ENCODE peak calls at places on chromosomes 2 and 18, in eight cellular contexts. P is fibroblast of lung, B is A549, N is cardiac fibroblast, I is stomach, O is right lobe of liver, U is PC-3, E is adrenal gland. L is an unnamed sample.
A peak's percentile ranks its signal among the peaks of the same experiment; 100 is the strongest.

GRCh38 chr18:31156831-31157763 is 5.6 kb downstream of the DSC1 start:
- DNase-seq in P (no peak), N (peak; percentile 2), O (no peak), I (no peak), B (no peak), U (peak; percentile 74), E (no peak), L (no peak)

GRCh38 chr2:209629622-209630021 is 142.0 kb upstream of the UNC80 start:
- DNase-seq in E (no peak), I (no peak), P (peak; percentile 87), B (no peak), O (no peak), U (no peak), N (peak; percentile 54), L (peak; percentile 65)

GRCh38 chr18:76208632-76209308 is 286.3 kb downstream of the ZNF516 start:
- DNase-seq in B (no peak), O (no peak), I (no peak), U (no peak), N (no peak), E (no peak), P (no peak), L (peak; percentile 4)

GRCh38 chr2:238569415-238570195 is 142.9 kb downstream of the ASB1 start:
- DNase-seq in B (no peak), N (peak; percentile 27), P (no peak), E (no peak), I (no peak), U (no peak), O (no peak), L (no peak)

GRCh38 chr2:190359896-190360376 is 16.5 kb downstream of the INPP1 start:
- DNase-seq in U (no peak), N (peak; percentile 85), I (peak; percentile 59), O (peak; percentile 44), P (peak; percentile 73), B (no peak), E (peak; percentile 77), L (peak; percentile 87)

GRCh38 chr2:149225446-149225845 is 104.9 kb upstream of the LYPD6 start:
- DNase-seq in E (no peak), I (no peak), N (no peak), B (no peak), P (no peak), O (no peak), U (no peak), L (no peak)

GRCh38 chr2:14773696-14774095 is 141.2 kb downstream of the LRATD1 start:
- DNase-seq in P (peak; percentile 72), U (peak; percentile 9), O (no peak), I (no peak), N (no peak), E (no peak), B (no peak), L (no peak)

GRCh38 chr2:106147665-106148064 is 46.4 kb downstream of the UXS1 start:
- DNase-seq in I (no peak), P (peak; percentile 29), N (no peak), E (no peak), O (no peak), U (peak; percentile 63), B (no peak), L (no peak)

GRCh38 chr2:72108121-72108520 is 39.5 kb downstream of the CYP26B1 start:
- DNase-seq in U (peak; percentile 67), P (peak; percentile 55), B (no peak), I (no peak), N (no peak), E (no peak), O (no peak), L (peak; percentile 43)

GRCh38 chr18:9910071-9910470 is 3.7 kb upstream of the VAPA start:
- DNase-seq in N (no peak), P (no peak), O (no peak), E (no peak), B (no peak), U (no peak), I (no peak), L (no peak)

GRCh38 chr18:56028514-56028913 is 440.5 kb upstream of the TCF4 start:
- DNase-seq in U (peak; percentile 92), O (no peak), E (no peak), N (no peak), P (peak; percentile 60), I (no peak), B (peak; percentile 24), L (peak; percentile 44)

GRCh38 chr18:58572181-58572580 is 56.7 kb downstream of the ALPK2 start:
- DNase-seq in B (peak; percentile 65), O (no peak), U (peak; percentile 99), P (peak; percentile 99), N (peak; percentile 96), E (no peak), I (no peak), L (peak; percentile 99)

GRCh38 chr2:179771791-179772190 is 89.6 kb downstream of the ZNF385B start:
- DNase-seq in I (no peak), N (no peak), O (no peak), U (no peak), B (no peak), P (no peak), E (no peak), L (no peak)

GRCh38 chr2:229044581-229044980 is 226.5 kb downstream of the PID1 start:
- DNase-seq in B (no peak), P (peak; percentile 45), U (no peak), I (no peak), O (no peak), N (peak; percentile 21), E (no peak), L (peak; percentile 27)

GRCh38 chr2:73986085-73986680 is 1.5 kb downstream of the TET3 start:
- DNase-seq in B (no peak), U (no peak), I (peak; percentile 40), O (no peak), P (no peak), N (no peak), E (no peak), L (no peak)

GRCh38 chr2:73985318-73986084 is 791 bp downstream of the TET3 start:
- DNase-seq in N (peak; percentile 38), E (no peak), O (peak; percentile 52), P (no peak), I (peak; percentile 34), U (peak; percentile 36), B (peak; percentile 36), L (no peak)

GRCh38 chr2:73987948-73988700 is 3.4 kb downstream of the TET3 start:
- DNase-seq in O (no peak), I (no peak), B (no peak), E (no peak), N (peak; percentile 40), U (no peak), P (peak; percentile 55), L (no peak)

GRCh38 chr2:73984922-73985317 is 210 bp downstream of the TET3 start:
- DNase-seq in B (peak; percentile 35), E (no peak), O (peak; percentile 87), N (peak; percentile 30), P (no peak), I (peak; percentile 61), U (peak; percentile 39), L (no peak)

DNA sequence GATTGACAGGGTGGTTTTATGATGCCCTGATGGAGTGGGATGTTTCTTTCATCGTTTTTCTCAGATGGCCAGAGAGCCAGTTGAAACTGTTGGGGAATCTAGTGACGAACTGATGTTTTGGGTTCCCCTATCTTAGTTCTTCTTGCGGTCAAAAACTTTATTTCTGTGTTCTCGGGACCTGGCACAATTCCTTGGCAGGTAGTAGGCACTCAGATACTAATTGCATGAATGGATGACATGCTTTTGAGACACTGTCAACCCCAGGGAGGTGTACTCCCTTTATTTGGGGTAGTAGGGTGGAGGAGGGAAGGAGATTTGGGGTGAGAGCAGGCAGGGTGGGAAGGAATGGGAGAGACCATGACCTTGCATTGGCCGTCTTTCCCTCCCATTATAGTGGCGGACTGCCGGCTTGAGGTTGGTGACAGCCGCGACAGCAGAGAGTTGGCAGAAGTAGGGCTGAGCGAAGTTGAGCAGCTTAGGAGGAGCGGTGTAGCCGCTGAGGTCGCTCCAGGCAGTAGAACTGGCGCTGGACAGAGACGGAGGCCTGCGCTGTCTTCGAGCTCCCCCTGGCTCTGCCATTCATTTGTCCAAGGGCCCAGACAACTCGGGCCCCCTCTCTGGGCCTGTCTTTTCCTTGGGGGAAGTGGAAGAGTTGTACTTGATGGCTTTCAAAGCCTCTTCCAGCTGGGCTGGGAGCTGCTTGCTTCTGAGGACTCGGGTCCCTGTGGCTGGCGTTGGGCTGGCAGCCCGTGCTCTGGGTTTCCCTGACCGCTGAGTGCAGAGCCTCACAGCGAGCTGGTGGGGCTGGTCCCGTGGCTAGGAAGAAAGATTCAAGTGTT is 2.6 kb downstream of the TET3 start:
- DNase-seq in E (no peak), O (peak; percentile 52), N (peak; percentile 64), P (peak; percentile 58), B (no peak), U (peak; percentile 54), I (peak; percentile 64), L (no peak)
- H3K4me3 ChIP-seq in E (no peak overlapping the region), O (peak overlapping the region; percentile 4), N (no peak overlapping the region), P (no peak overlapping the region), B (no peak overlapping the region), U (peak overlapping the region; percentile 77), I (peak overlapping the region; percentile 37), L (no peak overlapping the region)

DNA sequence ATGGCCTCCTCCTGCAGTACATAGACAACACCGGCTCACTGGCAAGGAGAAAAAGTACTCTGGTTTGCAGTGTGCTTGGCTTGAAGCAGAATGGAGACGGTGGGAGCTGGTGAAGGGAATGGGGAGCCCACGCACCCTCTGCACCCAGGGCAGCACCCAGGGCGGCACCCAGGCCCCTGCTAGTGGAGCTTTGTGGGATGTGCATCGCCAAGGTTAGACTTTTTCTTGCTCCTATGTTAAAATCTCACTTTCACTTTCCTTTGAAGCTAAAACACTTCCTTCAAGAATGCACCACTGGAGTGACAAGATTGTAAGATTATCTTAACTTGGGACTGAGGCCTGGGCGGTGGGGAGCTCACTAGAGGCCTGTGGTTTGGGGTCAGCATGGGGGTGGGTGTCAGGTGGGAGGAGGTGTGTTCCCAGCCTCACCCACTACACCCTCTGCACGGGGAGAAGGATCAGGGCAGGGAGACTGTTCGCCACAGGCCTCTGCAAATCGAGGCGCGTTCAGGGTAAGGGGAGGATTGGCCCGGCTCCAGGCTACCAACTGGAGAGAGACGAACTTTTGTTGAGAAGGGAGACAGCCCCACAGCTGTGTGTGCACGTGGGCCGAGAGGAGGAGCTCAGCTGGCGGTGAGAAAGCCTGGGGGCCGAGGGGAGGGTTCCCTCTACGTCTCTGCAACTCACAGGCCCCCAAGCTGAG is 147.5 kb downstream of the KLHL29 start:
- DNase-seq in N (no peak), E (no peak), O (no peak), U (no peak), B (no peak), P (no peak), I (no peak), L (no peak)
- TF ChIP-seq CTCF in N (no peak), E (no peak), O (no peak), U (no peak), B (no peak), P (no peak), I (no peak), L (no peak)

GRCh38 chr2:157441072-157441454 is 2.8 kb downstream of the CYTIP start:
- DNase-seq in I (no peak), B (no peak), N (peak; percentile 74), P (no peak), U (no peak), O (no peak), E (no peak), L (peak; percentile 49)
- H3K4me3 ChIP-seq in I (peak overlapping the region; percentile 50), B (no peak overlapping the region), N (no peak overlapping the region), P (no peak overlapping the region), U (no peak overlapping the region), O (peak overlapping the region; percentile 15), E (no peak overlapping the region), L (no peak overlapping the region)

DNA sequence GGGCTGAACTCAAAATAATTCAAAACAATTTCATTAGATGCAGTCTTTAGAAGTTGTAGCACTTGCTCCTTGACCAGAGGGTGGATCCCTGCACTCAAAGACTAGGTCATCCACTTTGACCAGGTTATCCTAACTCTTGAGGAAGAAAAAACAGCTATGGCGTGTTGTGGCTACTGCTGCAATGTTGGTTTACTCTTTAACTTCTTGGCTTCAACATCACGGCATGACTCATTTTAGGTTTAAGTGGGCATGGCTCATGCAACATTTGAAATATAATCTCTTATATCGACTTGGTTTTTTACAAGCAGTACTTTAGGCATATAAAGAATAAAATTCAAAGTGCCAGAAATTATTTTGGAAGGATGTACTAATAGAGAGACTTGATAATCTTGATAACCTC is 35.4 kb downstream of the ANKRD29 start:
- DNase-seq in B (peak; percentile 89), P (peak; percentile 87), O (no peak), E (no peak), U (peak; percentile 92), N (peak; percentile 77), I (no peak), L (peak; percentile 76)
- TF ChIP-seq CTCF in B (no peak), P (no peak), O (no peak), E (no peak), U (no peak), N (no peak), I (no peak), L (no peak)